ENCODE peak calls at places on chromosomes 5 and 9, in nine cellular contexts. E is anterior cingulate cortex, Q is EL, B is NAMALWA, V is head of caudate nucleus, G is NCI-H69, Z is NCI-H1092 treated with DMSO at 0.1 percent for 48 hours, L is amniotic stem cell, D is left kidney. P is an unnamed sample.
A peak's percentile ranks its signal among the peaks of the same experiment; 100 is the strongest.

GRCh38 chr5:71778678-71779276 is 59.7 kb downstream of the CARTPT start:
- DNase-seq in E (peak; percentile 30), Q (peak; percentile 45), B (peak; percentile 60), V (peak; percentile 12), G (peak; percentile 89), Z (peak; percentile 48), L (peak; percentile 30), D (peak; percentile 40), P (no peak)

GRCh38 chr5:111744455-111744854 is 12.5 kb downstream of the NREP start:
- DNase-seq in E (no peak), Q (no peak), B (no peak), V (no peak), G (peak; percentile 37), Z (no peak), L (no peak), D (no peak), P (no peak)

GRCh38 chr9:136722969-136723356 is 10.6 kb downstream of the DIPK1B start:
- DNase-seq in E (no peak), Q (no peak), B (no peak), V (no peak), G (no peak), Z (no peak), L (no peak), D (no peak), P (no peak)

GRCh38 chr9:71710856-71711255 is 57.5 kb downstream of the CEMIP2 start:
- DNase-seq in E (no peak), Q (no peak), B (no peak), V (no peak), G (no peak), Z (no peak), L (no peak), D (no peak), P (no peak)

GRCh38 chr5:131171276-131171815 is 602 bp downstream of the LYRM7 start:
- DNase-seq in E (no peak), Q (peak; percentile 11), B (peak; percentile 51), V (no peak), G (peak; percentile 65), Z (no peak), L (no peak), D (peak; percentile 32), P (peak; percentile 1)

GRCh38 chr5:43000198-43000840 is 39.8 kb downstream of the ANXA2R start:
- DNase-seq in E (no peak), Q (peak; percentile 68), B (no peak), V (no peak), G (peak; percentile 7), Z (no peak), L (no peak), D (peak; percentile 66), P (no peak)

GRCh38 chr5:113034182-113034773 is 57.7 kb downstream of the DCP2 start:
- DNase-seq in E (no peak), Q (peak; percentile 90), B (no peak), V (no peak), G (peak; percentile 90), Z (no peak), L (peak; percentile 11), D (no peak), P (no peak)

GRCh38 chr5:14041528-14042184 is 97.2 kb upstream of the DNAH5 start:
- DNase-seq in E (no peak), Q (no peak), B (no peak), V (no peak), G (no peak), Z (no peak), L (no peak), D (no peak), P (no peak)

GRCh38 chr9:27491164-27491563 is 32.9 kb upstream of the IFNK start:
- DNase-seq in E (no peak), Q (no peak), B (peak; percentile 26), V (no peak), G (no peak), Z (no peak), L (no peak), D (peak; percentile 67), P (no peak)

GRCh38 chr5:167821096-167821590 is 470.3 kb upstream of the WWC1 start:
- DNase-seq in E (no peak), Q (no peak), B (no peak), V (no peak), G (no peak), Z (no peak), L (no peak), D (peak; percentile 29), P (no peak)

GRCh38 chr5:180988592-180988991 is at the start of gene BTNL3:
- DNase-seq in E (no peak), Q (no peak), B (no peak), V (no peak), G (no peak), Z (no peak), L (no peak), D (no peak), P (no peak)

GRCh38 chr5:74865293-74865798 is 841 bp downstream of the FAM169A start:
- DNase-seq in E (peak; percentile 7), Q (no peak), B (no peak), V (peak; percentile 17), G (peak; percentile 47), Z (no peak), L (no peak), D (peak; percentile 65), P (no peak)

GRCh38 chr9:131204285-131204684 is 72.0 kb downstream of the FAM78A start:
- DNase-seq in E (no peak), Q (no peak), B (no peak), V (no peak), G (no peak), Z (no peak), L (no peak), D (no peak), P (no peak)

GRCh38 chr5:7927466-7928375 is 58.8 kb downstream of the MTRR start:
- DNase-seq in E (peak; percentile 16), Q (peak; percentile 67), B (peak; percentile 75), V (peak; percentile 21), G (peak; percentile 75), Z (peak; percentile 73), L (no peak), D (peak; percentile 84), P (no peak)

GRCh38 chr5:109786177-109786576 is 96.5 kb downstream of the MAN2A1 start:
- DNase-seq in E (no peak), Q (no peak), B (no peak), V (no peak), G (no peak), Z (no peak), L (no peak), D (no peak), P (no peak)

GRCh38 chr9:91783876-91784672 is 166.0 kb downstream of the ROR2 start:
- DNase-seq in E (no peak), Q (no peak), B (no peak), V (no peak), G (no peak), Z (no peak), L (no peak), D (no peak), P (no peak)

GRCh38 chr5:93677344-93678021 is 63.9 kb downstream of the POU5F2 start:
- DNase-seq in E (no peak), Q (peak; percentile 95), B (no peak), V (peak; percentile 5), G (peak; percentile 94), Z (peak; percentile 79), L (peak; percentile 68), D (peak; percentile 98), P (no peak)

GRCh38 chr5:77924081-77924480 is 147.9 kb upstream of the TBCA start:
- DNase-seq in E (no peak), Q (peak; percentile 56), B (no peak), V (no peak), G (peak; percentile 99), Z (no peak), L (no peak), D (no peak), P (no peak)

GRCh38 chr5:116640236-116640635 is 65.6 kb upstream of the SEMA6A start:
- DNase-seq in E (no peak), Q (no peak), B (no peak), V (no peak), G (no peak), Z (no peak), L (no peak), D (no peak), P (no peak)

GRCh38 chr5:57836921-57837320 is 354.3 kb upstream of the ACTBL2 start:
- DNase-seq in E (no peak), Q (no peak), B (no peak), V (no peak), G (no peak), Z (no peak), L (no peak), D (no peak), P (no peak)

GRCh38 chr9:97982719-97983523 is at the start of gene ANP32B:
- DNase-seq in E (peak; percentile 86), Q (peak; percentile 94), B (peak; percentile 94), V (peak; percentile 94), G (peak; percentile 99), Z (peak; percentile 82), L (peak; percentile 73), D (peak; percentile 97), P (peak; percentile 96)

GRCh38 chr9:87793292-87793691 is 67.4 kb downstream of the CTSL start:
- DNase-seq in E (no peak), Q (peak; percentile 89), B (no peak), V (no peak), G (no peak), Z (no peak), L (peak; percentile 38), D (no peak), P (no peak)

GRCh38 chr9:112884086-112884485 is 6.6 kb downstream of the SLC46A2 start:
- DNase-seq in E (no peak), Q (peak; percentile 78), B (no peak), V (no peak), G (no peak), Z (no peak), L (no peak), D (peak; percentile 90), P (no peak)

GRCh38 chr5:84290673-84291072 is 94.0 kb downstream of the EDIL3 start:
- DNase-seq in E (no peak), Q (no peak), B (no peak), V (no peak), G (no peak), Z (no peak), L (no peak), D (no peak), P (no peak)

GRCh38 chr9:92294297-92294676 is 790 bp upstream of the IARS1 start:
- DNase-seq in E (no peak), Q (peak; percentile 35), B (peak; percentile 59), V (no peak), G (peak; percentile 53), Z (no peak), L (no peak), D (peak; percentile 72), P (no peak)

GRCh38 chr5:142322747-142323479 is 1.9 kb downstream of the SPRY4 start:
- DNase-seq in E (no peak), Q (peak; percentile 71), B (no peak), V (no peak), G (no peak), Z (no peak), L (no peak), D (peak; percentile 57), P (no peak)

GRCh38 chr5:100175346-100175745 is 359.8 kb upstream of the FAM174A start:
- DNase-seq in E (no peak), Q (no peak), B (no peak), V (no peak), G (no peak), Z (no peak), L (no peak), D (no peak), P (no peak)

GRCh38 chr5:127001621-127002296 is 28.6 kb downstream of the MARCHF3 start:
- DNase-seq in E (no peak), Q (peak; percentile 99), B (no peak), V (no peak), G (peak; percentile 36), Z (no peak), L (peak; percentile 75), D (no peak), P (no peak)

GRCh38 chr5:139385061-139385889 is 2.2 kb upstream of the SLC23A1 start:
- DNase-seq in E (no peak), Q (no peak), B (peak; percentile 59), V (no peak), G (peak; percentile 30), Z (no peak), L (no peak), D (no peak), P (no peak)

GRCh38 chr5:1672396-1672795 is 127.2 kb downstream of the MRPL36 start:
- DNase-seq in E (no peak), Q (no peak), B (no peak), V (no peak), G (no peak), Z (no peak), L (no peak), D (no peak), P (no peak)